ENCODE peak calls at places on chromosomes 13 and 19, in five cellular contexts. One of them, this sample, is unnamed.

GRCh38 chr13:107205318-107206112 is 637.6 kb upstream of the ARGLU1 start:
- DNase-seq in A549: peak
- DNase-seq in HepG2: peak
- DNase-seq in K562: peak
- DNase-seq in GM12878: no peak
- DNase-seq in this sample: peak

GRCh38 chr13:96817336-96817941 is 176.8 kb downstream of the OXGR1 start:
- DNase-seq in A549: peak
- DNase-seq in HepG2: peak
- DNase-seq in K562: peak
- DNase-seq in GM12878: no peak
- DNase-seq in this sample: no peak

GRCh38 chr13:52968074-52968700 is 60.4 kb upstream of the OLFM4 start:
- DNase-seq in A549: peak
- DNase-seq in HepG2: peak
- DNase-seq in K562: peak
- DNase-seq in GM12878: peak
- DNase-seq in this sample: peak

GRCh38 chr19:29478578-29479565 is 46.9 kb upstream of the VSTM2B start:
- DNase-seq in A549: peak
- DNase-seq in HepG2: peak
- DNase-seq in K562: peak
- DNase-seq in GM12878: no peak
- DNase-seq in this sample: peak

GRCh38 chr13:83895994-83896580 is 13.8 kb upstream of the SLITRK1 start:
- DNase-seq in A549: no peak
- DNase-seq in HepG2: no peak
- DNase-seq in K562: no peak
- DNase-seq in GM12878: no peak
- DNase-seq in this sample: no peak

GRCh38 chr13:109610517-109610916 is 175.9 kb downstream of the IRS2 start:
- DNase-seq in A549: peak
- DNase-seq in HepG2: no peak
- DNase-seq in K562: peak
- DNase-seq in GM12878: no peak
- DNase-seq in this sample: peak

GRCh38 chr19:14031719-14032480 is at the start of gene IL27RA:
- DNase-seq in A549: peak
- DNase-seq in HepG2: peak
- DNase-seq in K562: peak
- DNase-seq in GM12878: peak
- DNase-seq in this sample: peak

GRCh38 chr13:50915562-50915961 is 6.0 kb downstream of the RNASEH2B start:
- DNase-seq in A549: no peak
- DNase-seq in HepG2: no peak
- DNase-seq in K562: peak
- DNase-seq in GM12878: no peak
- DNase-seq in this sample: no peak

GRCh38 chr13:35693142-35693784 is 216.8 kb upstream of the MAB21L1 start:
- DNase-seq in A549: no peak
- DNase-seq in HepG2: no peak
- DNase-seq in K562: no peak
- DNase-seq in GM12878: no peak
- DNase-seq in this sample: no peak

GRCh38 chr19:17328517-17329060 is 6.1 kb downstream of the ANO8 start:
- DNase-seq in A549: no peak
- DNase-seq in HepG2: no peak
- DNase-seq in K562: peak
- DNase-seq in GM12878: no peak
- DNase-seq in this sample: no peak

DNA sequence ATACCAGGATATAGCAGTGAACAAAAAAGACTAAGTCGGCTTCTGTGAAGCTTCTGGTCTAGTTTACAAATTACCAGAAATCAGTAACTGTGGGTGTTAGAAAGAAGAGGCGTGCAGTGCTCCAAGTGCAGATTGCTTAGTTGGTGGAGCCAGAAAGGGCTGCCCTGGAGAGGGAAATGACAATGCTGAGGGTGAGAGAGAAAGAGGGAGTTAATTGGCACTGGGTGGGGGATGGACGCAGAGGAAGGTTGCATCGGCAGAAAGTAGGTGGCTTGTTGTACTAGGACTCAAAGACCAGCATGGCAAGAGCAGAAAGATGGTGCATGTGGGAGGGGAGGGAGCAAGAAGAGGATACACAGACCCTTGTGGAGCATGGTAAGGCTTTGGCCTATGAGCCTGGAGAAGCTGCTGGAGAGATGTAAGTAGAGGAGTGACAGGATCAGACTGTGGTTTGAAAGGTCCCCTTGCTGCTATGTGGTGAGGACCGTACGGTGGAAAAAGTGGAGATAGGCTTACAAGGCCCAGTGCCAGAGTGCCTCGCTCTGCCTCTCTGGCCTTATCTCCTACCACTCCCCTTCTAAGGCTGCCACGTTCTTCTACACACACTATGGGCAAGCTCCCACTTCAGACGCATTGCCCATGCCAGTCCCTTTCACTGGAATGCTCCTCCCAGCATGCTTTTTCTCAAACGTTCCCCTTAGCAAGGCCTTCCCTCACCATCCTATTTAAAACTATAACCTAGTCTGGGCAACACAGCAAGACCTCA is 13.5 kb downstream of the SMG9 start:
- DNase-seq in A549: no peak
- DNase-seq in HepG2: no peak
- DNase-seq in K562: no peak
- DNase-seq in GM12878: no peak
- DNase-seq in this sample: no peak
- TF ChIP-seq HDAC2 in A549: no peak
- TF ChIP-seq HDAC2 in HepG2: no peak
- TF ChIP-seq HDAC2 in K562: no peak
- TF ChIP-seq HDAC2 in GM12878: no peak
- TF ChIP-seq HDAC2 in this sample: no peak

GRCh38 chr13:44211286-44211685 is 162.3 kb upstream of the SERP2 start:
- DNase-seq in A549: no peak
- DNase-seq in HepG2: no peak
- DNase-seq in K562: no peak
- DNase-seq in GM12878: no peak
- DNase-seq in this sample: no peak
- TF ChIP-seq HDAC2 in A549: no peak
- TF ChIP-seq HDAC2 in HepG2: no peak
- TF ChIP-seq HDAC2 in K562: no peak
- TF ChIP-seq HDAC2 in GM12878: no peak
- TF ChIP-seq HDAC2 in this sample: no peak

DNA sequence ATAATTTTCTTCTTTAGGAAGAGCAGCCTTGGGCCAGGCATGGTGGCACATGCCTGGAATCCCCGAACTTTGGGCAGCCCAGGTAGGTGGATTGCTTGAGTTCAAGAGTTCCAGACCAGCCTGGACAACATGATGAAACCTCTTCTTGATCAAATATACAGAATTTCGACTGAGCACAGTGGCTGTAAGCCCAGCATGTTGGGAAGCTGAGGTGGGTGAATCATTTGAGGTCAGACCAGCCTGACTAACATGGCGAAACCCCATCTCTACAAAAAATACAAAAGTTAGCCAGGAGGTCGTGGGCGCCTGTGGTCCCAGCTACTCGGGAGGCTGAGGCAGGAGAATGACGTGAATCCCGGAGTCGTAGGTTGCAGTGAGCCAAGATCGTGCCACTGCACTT is 8.0 kb upstream of the NLRP7 start:
- DNase-seq in A549: no peak
- DNase-seq in HepG2: no peak
- DNase-seq in K562: no peak
- DNase-seq in GM12878: no peak
- DNase-seq in this sample: no peak
- TF ChIP-seq HDAC2 in A549: no peak
- TF ChIP-seq HDAC2 in HepG2: no peak
- TF ChIP-seq HDAC2 in K562: no peak
- TF ChIP-seq HDAC2 in GM12878: no peak
- TF ChIP-seq HDAC2 in this sample: no peak

DNA sequence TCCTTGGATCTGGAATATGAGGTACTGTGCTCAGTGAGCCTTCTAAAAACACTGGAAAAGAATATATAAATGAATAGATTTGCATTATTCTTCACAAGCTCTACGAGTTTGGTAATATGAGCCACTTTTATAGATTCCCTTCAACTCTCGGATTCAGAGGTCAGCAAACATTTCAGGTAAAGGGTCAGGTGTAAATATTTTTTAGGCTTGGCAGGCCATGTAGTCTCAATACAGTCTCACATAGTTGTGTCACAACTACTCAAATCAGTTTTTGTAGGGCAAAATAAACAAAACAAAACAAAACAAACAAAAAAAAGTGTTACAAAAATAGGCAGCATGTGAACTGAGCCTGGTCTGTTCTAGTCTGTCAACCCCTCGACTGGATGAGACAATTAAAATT is 57.4 kb downstream of the PSPC1 start:
- DNase-seq in A549: no peak
- DNase-seq in HepG2: no peak
- DNase-seq in K562: no peak
- DNase-seq in GM12878: no peak
- DNase-seq in this sample: no peak
- TF ChIP-seq HDAC2 in A549: no peak
- TF ChIP-seq HDAC2 in HepG2: no peak
- TF ChIP-seq HDAC2 in K562: no peak
- TF ChIP-seq HDAC2 in GM12878: no peak
- TF ChIP-seq HDAC2 in this sample: no peak

GRCh38 chr13:82092312-82092711 is 1751.4 kb upstream of the SPRY2 start:
- DNase-seq in A549: no peak
- DNase-seq in HepG2: no peak
- DNase-seq in K562: no peak
- DNase-seq in GM12878: no peak
- DNase-seq in this sample: no peak

DNA sequence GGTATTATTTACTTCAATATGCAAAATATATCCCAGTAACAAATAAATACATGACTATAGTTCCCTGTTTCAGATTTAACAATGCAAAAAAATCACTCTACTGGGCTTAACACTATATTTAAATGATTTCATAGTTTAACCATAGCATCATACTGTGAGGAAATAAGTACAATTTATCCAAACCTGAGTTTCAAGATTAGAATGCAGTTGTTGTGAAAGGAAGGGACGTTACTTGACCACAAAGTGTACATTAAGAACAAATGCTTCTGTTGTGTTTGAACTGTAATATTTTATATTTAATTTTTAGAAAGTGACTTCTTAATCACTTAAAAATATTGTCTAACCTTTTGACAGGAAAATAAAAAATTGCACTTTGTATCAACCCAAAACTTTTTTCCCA is 1747.9 kb upstream of the SPRY2 start:
- DNase-seq in A549: no peak
- DNase-seq in HepG2: no peak
- DNase-seq in K562: no peak
- DNase-seq in GM12878: no peak
- DNase-seq in this sample: no peak
- TF ChIP-seq HDAC2 in A549: no peak
- TF ChIP-seq HDAC2 in HepG2: no peak
- TF ChIP-seq HDAC2 in K562: no peak
- TF ChIP-seq HDAC2 in GM12878: no peak
- TF ChIP-seq HDAC2 in this sample: no peak

This sample was measured in H1.